ENCODE peak calls at places on chromosomes 4 and X, in five cellular contexts. Q is RWPE2, S is tibial artery, V is HCT116, B is psoas muscle. U is an unnamed sample.
A peak's percentile ranks its signal among the peaks of the same experiment; 100 is the strongest.

GRCh38 chr4:138672393-138672976 is 343.1 kb upstream of the NOCT start:
- DNase-seq in Q (no peak), S (no peak), V (no peak), B (no peak), U (no peak)

GRCh38 chrX:17046478-17047097 is 100.1 kb downstream of the REPS2 start:
- DNase-seq in Q (no peak), S (peak; percentile 52), V (peak; percentile 44), B (no peak), U (peak; percentile 81)

GRCh38 chrX:21374163-21374993 is at the start of gene CNKSR2:
- DNase-seq in Q (no peak), S (peak; percentile 18), V (no peak), B (peak; percentile 67), U (peak; percentile 2)

GRCh38 chr4:1249731-1250526 is 999 bp upstream of the CTBP1 start:
- DNase-seq in Q (peak; percentile 59), S (peak; percentile 26), V (no peak), B (peak; percentile 70), U (peak; percentile 59)

GRCh38 chr4:146643812-146644401 is 5.2 kb downstream of the POU4F2 start:
- DNase-seq in Q (no peak), S (no peak), V (no peak), B (no peak), U (peak; percentile 42)

GRCh38 chr4:108796173-108796572 is 33.3 kb upstream of the ETNPPL start:
- DNase-seq in Q (no peak), S (no peak), V (no peak), B (no peak), U (peak; percentile 6)

GRCh38 chrX:104137496-104137895 is 19.3 kb downstream of the SLC25A53 start:
- DNase-seq in Q (no peak), S (no peak), V (peak; percentile 4), B (no peak), U (peak; percentile 40)

GRCh38 chr4:89590102-89590501 is 246.9 kb downstream of the SNCA start:
- DNase-seq in Q (no peak), S (no peak), V (no peak), B (no peak), U (no peak)

GRCh38 chr4:118036336-118036735 is 2.0 kb downstream of the NDST3 start:
- DNase-seq in Q (no peak), S (no peak), V (no peak), B (no peak), U (no peak)

GRCh38 chr4:36026348-36026747 is 218.0 kb downstream of the ARAP2 start:
- DNase-seq in Q (no peak), S (no peak), V (no peak), B (no peak), U (no peak)

GRCh38 chr4:41747230-41748055 is 1.1 kb downstream of the PHOX2B start:
- DNase-seq in Q (no peak), S (no peak), V (no peak), B (no peak), U (no peak)

GRCh38 chr4:41750158-41750623 is 1.7 kb upstream of the PHOX2B start:
- DNase-seq in Q (no peak), S (no peak), V (no peak), B (no peak), U (no peak)

GRCh38 chr4:41748074-41748787 is at the start of gene PHOX2B:
- DNase-seq in Q (no peak), S (no peak), V (no peak), B (no peak), U (no peak)

GRCh38 chr4:41749650-41750049 is 1.1 kb upstream of the PHOX2B start:
- DNase-seq in Q (no peak), S (no peak), V (no peak), B (no peak), U (no peak)

GRCh38 chr4:41748788-41749445 is 392 bp upstream of the PHOX2B start:
- DNase-seq in Q (no peak), S (no peak), V (no peak), B (no peak), U (no peak)
- H3K4me3 ChIP-seq in Q (no peak overlapping the region), S (no peak overlapping the region), V (no peak overlapping the region), B (no peak overlapping the region), U (no peak overlapping the region)

GRCh38 chr4:130576218-130576617 is 1480.3 kb downstream of the C4orf33 start:
- DNase-seq in Q (no peak), S (no peak), V (no peak), B (no peak), U (no peak)

GRCh38 chr4:130573742-130574141 is 1477.8 kb downstream of the C4orf33 start:
- DNase-seq in Q (no peak), S (no peak), V (no peak), B (no peak), U (no peak)

GRCh38 chr4:130568746-130569145 is 1472.8 kb downstream of the C4orf33 start:
- DNase-seq in Q (no peak), S (no peak), V (no peak), B (no peak), U (no peak)

GRCh38 chr4:130574215-130574614 is 1478.3 kb downstream of the C4orf33 start:
- DNase-seq in Q (no peak), S (no peak), V (no peak), B (no peak), U (no peak)
- TF ChIP-seq CTCF in Q (no peak), S (no peak), V (no peak), B (no peak), U (no peak)

GRCh38 chr4:113978561-113979156 is 788 bp downstream of the ARSJ start:
- DNase-seq in Q (no peak), S (no peak), V (no peak), B (no peak), U (no peak)

GRCh38 chr4:113979157-113979972 is at the start of gene ARSJ:
- DNase-seq in Q (peak; percentile 60), S (peak; percentile 46), V (peak; percentile 32), B (peak; percentile 67), U (peak; percentile 79)

GRCh38 chr4:113976937-113977855 is 2.3 kb downstream of the ARSJ start:
- DNase-seq in Q (no peak), S (no peak), V (no peak), B (no peak), U (peak; percentile 43)

GRCh38 chr4:113979973-113980615 is 647 bp upstream of the ARSJ start:
- DNase-seq in Q (no peak), S (no peak), V (no peak), B (no peak), U (no peak)

DNA sequence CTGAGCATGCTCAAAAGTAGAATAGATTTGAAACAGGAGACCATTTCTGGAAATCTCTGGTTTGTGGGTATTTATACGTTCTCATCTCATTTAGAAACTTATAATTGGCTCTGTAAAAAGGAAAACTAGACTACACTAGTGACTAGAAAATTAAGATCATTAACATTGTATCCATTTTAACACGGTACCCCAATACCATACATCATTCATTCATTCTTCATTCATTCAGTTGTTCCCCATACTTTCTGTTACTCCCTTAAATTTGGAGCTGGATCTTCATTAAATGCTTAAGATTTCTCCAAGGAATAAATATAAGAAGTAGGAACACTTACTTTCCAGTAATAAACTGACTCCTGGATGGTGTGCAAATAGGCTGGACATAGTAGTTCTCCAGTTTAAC is 1.3 kb downstream of the ARSJ start:
- DNase-seq in Q (no peak), S (no peak), V (no peak), B (no peak), U (no peak)
- H3K4me3 ChIP-seq in Q (peak overlapping the region; percentile 70), S (peak overlapping the region; percentile 92), V (no peak overlapping the region), B (peak overlapping the region; percentile 69), U (peak overlapping the region; percentile 79)

DNA sequence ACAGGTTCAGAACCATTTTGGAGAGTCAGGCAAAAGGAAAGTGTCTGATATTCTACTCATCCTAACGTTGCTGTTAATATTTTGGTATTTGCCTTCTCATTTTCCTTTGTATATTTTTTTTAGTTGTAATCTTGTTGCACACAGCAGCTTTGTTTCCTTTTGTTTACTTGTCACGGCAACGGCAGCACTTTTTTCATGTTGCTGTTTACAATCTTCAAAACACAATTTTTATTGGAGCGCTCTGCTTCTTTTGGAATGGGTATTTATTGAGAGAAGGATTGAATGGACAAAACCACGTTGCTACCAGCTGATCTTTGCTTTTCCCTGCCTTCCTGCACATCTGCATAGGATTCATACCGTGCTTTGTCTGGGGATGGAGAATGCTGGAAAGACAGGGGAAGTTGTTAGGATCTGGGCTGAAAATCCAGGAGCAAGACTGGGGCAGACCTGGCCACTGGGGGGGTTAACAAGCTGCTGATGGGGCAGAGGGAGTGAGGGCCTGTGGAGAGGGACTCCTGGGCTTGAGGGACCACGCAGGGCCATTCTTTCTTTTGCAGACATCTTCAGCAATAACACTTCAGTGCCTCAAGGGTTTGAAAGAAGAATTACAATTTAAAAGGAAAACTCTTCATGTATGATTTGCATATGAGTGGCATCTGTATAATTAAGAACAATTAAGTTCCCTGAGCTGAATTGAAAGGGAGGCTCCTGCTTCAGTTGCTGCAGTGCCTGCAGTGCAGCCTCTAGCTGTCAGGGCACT is 69.8 kb downstream of the TMEM131L start:
- DNase-seq in Q (no peak), S (no peak), V (no peak), B (no peak), U (no peak)
- TF ChIP-seq CTCF in Q (no peak), S (no peak), V (no peak), B (no peak), U (peak; percentile 31)

DNA sequence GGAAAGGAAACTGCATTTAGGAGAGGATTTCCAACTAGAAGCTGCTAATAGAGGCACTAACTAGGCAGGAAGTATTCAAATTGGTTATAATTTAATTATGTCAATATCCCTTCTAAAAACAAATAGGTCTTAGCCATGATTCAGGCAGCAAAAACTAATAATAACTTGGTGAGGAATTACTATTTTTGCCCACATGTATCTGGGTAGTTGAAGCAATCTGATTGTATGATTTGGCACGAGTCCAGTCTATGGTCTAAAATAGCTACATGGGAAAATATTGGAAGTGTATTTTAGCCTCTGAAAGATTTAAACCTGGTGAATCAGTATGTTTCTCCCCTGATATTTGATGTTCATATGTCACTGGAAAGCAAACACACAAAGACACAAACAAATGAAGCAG is 62.2 kb downstream of the MFAP3L start:
- DNase-seq in Q (no peak), S (no peak), V (no peak), B (no peak), U (peak; percentile 30)
- H3K4me3 ChIP-seq in Q (no peak overlapping the region), S (no peak overlapping the region), V (no peak overlapping the region), B (no peak overlapping the region), U (no peak overlapping the region)

DNA sequence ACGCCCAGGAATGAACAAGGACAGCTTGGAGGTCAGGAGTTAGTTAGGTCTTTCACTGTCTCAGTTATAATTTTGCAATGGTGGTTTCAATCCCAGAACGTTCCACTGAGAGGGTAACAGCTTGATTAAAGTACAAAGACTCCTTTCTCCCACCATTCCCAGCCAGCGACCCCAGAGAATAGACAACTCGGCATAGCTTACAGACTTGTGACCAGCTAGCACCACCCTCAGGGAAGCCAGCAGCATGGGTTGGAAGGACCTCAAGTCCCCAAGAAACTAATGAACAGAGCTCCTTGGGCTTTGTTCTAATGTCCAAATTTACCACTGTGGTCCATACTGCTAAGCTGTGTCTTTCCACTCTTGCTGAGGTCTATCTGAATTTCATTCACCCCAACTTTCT is 72.0 kb upstream of the MED14 start:
- DNase-seq in Q (no peak), S (no peak), V (no peak), B (no peak), U (no peak)
- TF ChIP-seq CTCF in Q (no peak), S (no peak), V (no peak), B (no peak), U (no peak)

U was measured in choroid plexus epithelial cell.